ENCODE peak calls at places on chromosomes 13 and 19, in nine cellular contexts. I is stomach, E is ovary, J is IMR-90, O is adrenal gland, Y is endothelial cell of umbilical vein, V is tibial nerve, W is heart left ventricle, S is body of pancreas. D is an unnamed sample.

GRCh38 chr13:114077938-114078335 is 54.5 kb downstream of the RASA3 start:
- DNase-seq in S (peak; percentile 9), Y (no peak), O (peak; percentile 10), I (no peak), E (peak; percentile 18), J (peak; percentile 40), V (peak; percentile 9), W (peak; percentile 24), D (no peak)

GRCh38 chr19:49125025-49125731 is 5.8 kb downstream of the PPFIA3 start:
- DNase-seq in J (no peak), S (no peak), W (peak; percentile 37), Y (no peak), E (no peak), V (no peak), I (no peak), O (no peak), D (no peak)

GRCh38 chr13:97367427-97367826 is 66.5 kb upstream of the RAP2A start:
- DNase-seq in E (no peak), O (peak; percentile 51), W (no peak), J (peak; percentile 78), I (no peak), V (no peak), Y (no peak), S (no peak), D (no peak)

GRCh38 chr13:52377898-52378297 is 28.1 kb downstream of the THSD1 start:
- DNase-seq in W (no peak), V (no peak), O (no peak), J (no peak), I (no peak), Y (no peak), E (peak; percentile 31), S (no peak), D (no peak)

GRCh38 chr19:35030257-35031071 is at the start of gene SCN1B:
- DNase-seq in Y (peak; percentile 51), S (peak; percentile 69), W (peak; percentile 78), V (no peak), E (peak; percentile 72), J (peak; percentile 55), O (peak; percentile 66), I (peak; percentile 62), D (no peak)

GRCh38 chr19:3785938-3786824 is at the start of gene MATK:
- DNase-seq in W (no peak), J (no peak), I (no peak), V (no peak), E (no peak), O (no peak), Y (no peak), S (no peak), D (no peak)

GRCh38 chr13:26011996-26012688 is 39.7 kb downstream of the SHISA2 start:
- DNase-seq in I (no peak), E (no peak), S (no peak), O (peak; percentile 28), Y (no peak), V (no peak), W (no peak), J (no peak), D (no peak)

GRCh38 chr19:55189424-55189823 is 9.3 kb upstream of the SYT5 start:
- DNase-seq in V (no peak), E (no peak), Y (peak; percentile 60), J (peak; percentile 95), O (no peak), I (no peak), S (no peak), W (peak; percentile 64), D (no peak)

GRCh38 chr13:37621811-37622361 is 23.3 kb upstream of the POSTN start:
- DNase-seq in J (peak; percentile 84), S (peak; percentile 19), E (no peak), O (peak; percentile 12), W (no peak), Y (no peak), I (no peak), V (no peak), D (no peak)

GRCh38 chr13:26619321-26619720 is 61.8 kb downstream of the WASF3 start:
- DNase-seq in J (peak; percentile 91), W (no peak), I (no peak), V (no peak), E (no peak), Y (no peak), S (no peak), O (no peak), D (no peak)

GRCh38 chr19:53091413-53091812 is 11.8 kb downstream of the ZNF160 start:
- DNase-seq in S (no peak), O (no peak), J (no peak), Y (no peak), I (no peak), E (no peak), V (no peak), W (no peak), D (no peak)

GRCh38 chr19:32810452-32810851 is 59.1 kb downstream of the SLC7A9 start:
- DNase-seq in I (no peak), W (no peak), E (no peak), O (no peak), V (no peak), Y (no peak), S (no peak), J (no peak), D (no peak)

GRCh38 chr19:50522881-50523280 is 9.2 kb upstream of the ASPDH start:
- DNase-seq in V (no peak), Y (no peak), J (no peak), I (no peak), E (no peak), W (no peak), O (no peak), S (no peak), D (no peak)

GRCh38 chr19:10835754-10836477 is at the start of gene TMED1:
- DNase-seq in J (peak; percentile 98), W (peak; percentile 100), O (peak; percentile 100), Y (peak; percentile 99), E (peak; percentile 94), S (peak; percentile 100), V (peak; percentile 100), I (peak; percentile 94), D (peak; percentile 100)
- TF ChIP-seq POLR2A in J (peak; percentile 74), W (no peak), O (peak; percentile 70), Y (no peak), E (peak; percentile 58), S (peak; percentile 79), V (no peak), I (no peak), D (peak; percentile 69)

GRCh38 chr19:38213911-38214625 is 10.0 kb downstream of the DPF1 start:
- DNase-seq in J (peak; percentile 61), S (no peak), O (no peak), Y (no peak), W (no peak), I (no peak), E (no peak), V (no peak), D (no peak)
- TF ChIP-seq POLR2A in J (no peak), S (no peak), O (no peak), Y (no peak), W (no peak), I (no peak), E (no peak), V (no peak), D (no peak)

GRCh38 chr19:5703819-5704818 is 14.0 kb downstream of the RPL36 start:
- DNase-seq in Y (no peak), E (no peak), S (no peak), O (no peak), I (no peak), V (no peak), W (no peak), J (no peak), D (no peak)
- TF ChIP-seq POLR2A in Y (no peak), E (no peak), S (no peak), O (no peak), I (no peak), V (no peak), W (no peak), J (no peak), D (no peak)

DNA sequence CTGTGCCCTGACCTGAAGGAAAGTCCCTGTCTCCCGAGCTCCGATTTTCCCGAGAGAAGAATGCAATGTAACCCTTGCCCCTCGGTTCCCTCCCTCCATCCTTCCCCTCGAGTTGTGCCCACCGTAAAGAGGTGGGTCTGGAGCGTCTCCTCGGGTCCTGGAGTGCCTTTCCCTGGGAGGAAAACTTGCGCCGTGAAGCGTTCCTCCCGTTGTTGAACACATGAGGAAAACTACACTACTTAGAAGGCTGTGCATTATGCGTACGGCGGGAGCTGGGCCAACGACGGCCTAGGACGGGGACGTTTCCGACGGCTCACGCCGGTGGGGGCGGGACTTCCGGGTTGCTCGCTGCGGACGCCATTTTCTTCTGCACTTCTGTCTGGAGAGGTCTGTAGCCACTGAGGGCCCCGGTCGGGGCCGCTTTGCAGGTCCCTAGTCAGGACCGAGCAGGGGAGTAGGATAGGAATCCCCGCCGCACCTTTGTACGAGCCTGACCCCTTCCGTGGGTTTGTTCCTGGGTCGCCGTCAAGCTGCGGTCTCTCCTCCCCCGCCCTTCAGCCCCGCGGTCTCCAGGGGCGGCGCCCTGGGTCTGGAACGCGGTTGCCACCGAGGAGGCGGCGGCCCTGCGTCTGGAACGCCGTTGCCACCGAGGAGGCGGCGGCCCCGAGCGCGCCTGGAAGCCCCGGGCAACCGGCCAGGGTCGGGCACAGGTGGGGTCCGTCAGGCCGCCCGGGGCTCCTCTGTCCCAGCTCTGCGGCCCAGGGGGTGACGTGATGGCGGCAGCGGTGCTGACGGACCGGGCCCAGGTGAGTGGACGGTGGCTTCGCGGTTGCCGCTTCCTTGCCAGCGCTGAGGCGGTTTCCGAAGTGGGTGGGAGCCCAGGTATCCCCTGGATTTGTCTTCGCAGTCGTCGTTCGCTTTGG is at the start of gene ZNF264:
- DNase-seq in S (peak; percentile 94), E (peak; percentile 86), V (peak; percentile 70), J (peak; percentile 85), I (peak; percentile 92), O (peak; percentile 90), Y (peak; percentile 90), W (peak; percentile 95), D (peak; percentile 90)
- TF ChIP-seq POLR2A in S (peak; percentile 60), E (peak; percentile 36), V (no peak), J (peak; percentile 80), I (no peak), O (peak; percentile 57), Y (peak; percentile 87), W (no peak), D (no peak)

GRCh38 chr19:10105241-10106099 is 692 bp upstream of the PPAN start:
- DNase-seq in W (no peak), I (no peak), E (peak; percentile 36), V (no peak), O (no peak), J (no peak), Y (no peak), S (no peak), D (no peak)
- TF ChIP-seq POLR2A in W (no peak), I (no peak), E (no peak), V (no peak), O (no peak), J (no peak), Y (no peak), S (no peak), D (no peak)

D was measured in right lobe of liver.